ENCODE peak calls at places on chromosomes 1 and 21, in ten cellular contexts. A is transverse colon; C is stimulated activated CD8-positive, alpha-beta memory T cell treated with anti-CD3 and anti-CD28 coated beads, Interleukin-4, amount 100 ng/mL, for 4 hours; Y is CD8-positive, alpha-beta memory T cell; I is CD14-positive monocyte; J is progenitor cell of endocrine pancreas; D is GF-D8; W is HT-29; Z is suprapubic skin; F is skeletal muscle cell. H is an unnamed sample.

GRCh38 chr1:25245809-25246599 is 1.2 kb downstream of the RSRP1 start:
- DNase-seq in A (peak; percentile 48), C (no peak), Y (no peak), I (no peak), J (no peak), D (no peak), W (peak; percentile 70), Z (no peak), F (no peak), H (no peak)

GRCh38 chr21:39915881-39916280 is 48.6 kb downstream of the PCP4 start:
- DNase-seq in A (no peak), C (no peak), Y (no peak), I (no peak), J (no peak), D (no peak), W (no peak), Z (no peak), F (no peak), H (peak; percentile 34)

GRCh38 chr1:176364231-176364905 is 98.6 kb upstream of the PAPPA2 start:
- DNase-seq in A (no peak), C (no peak), Y (no peak), I (no peak), J (no peak), D (no peak), W (no peak), Z (no peak), F (no peak), H (no peak)

GRCh38 chr21:31162827-31163226 is 124.6 kb upstream of the KRTAP19-8 start:
- DNase-seq in A (no peak), C (no peak), Y (no peak), I (no peak), J (no peak), D (no peak), W (no peak), Z (no peak), F (peak; percentile 41), H (no peak)

GRCh38 chr21:38820471-38821239 is 14.9 kb downstream of the ETS2 start:
- DNase-seq in A (peak; percentile 75), C (no peak), Y (no peak), I (peak; percentile 92), J (no peak), D (no peak), W (no peak), Z (no peak), F (no peak), H (no peak)

GRCh38 chr1:222009105-222009730 is 267.3 kb upstream of the DUSP10 start:
- DNase-seq in A (no peak), C (peak; percentile 8), Y (peak; percentile 3), I (no peak), J (no peak), D (no peak), W (peak; percentile 51), Z (no peak), F (no peak), H (no peak)

GRCh38 chr1:209389258-209389657 is 194.3 kb upstream of the CAMK1G start:
- DNase-seq in A (no peak), C (no peak), Y (no peak), I (no peak), J (no peak), D (no peak), W (peak; percentile 42), Z (no peak), F (peak; percentile 78), H (peak; percentile 92)

GRCh38 chr1:7688659-7689058 is 82.4 kb upstream of the VAMP3 start:
- DNase-seq in A (no peak), C (no peak), Y (no peak), I (no peak), J (no peak), D (no peak), W (no peak), Z (no peak), F (no peak), H (no peak)

GRCh38 chr1:234437423-234438171 is 41.4 kb downstream of the TARBP1 start:
- DNase-seq in A (no peak), C (no peak), Y (no peak), I (no peak), J (no peak), D (no peak), W (peak; percentile 12), Z (no peak), F (no peak), H (peak; percentile 41)

GRCh38 chr1:36160949-36161485 is 5.1 kb downstream of the MAP7D1 start:
- DNase-seq in A (peak; percentile 65), C (no peak), Y (peak; percentile 62), I (peak; percentile 70), J (no peak), D (peak; percentile 67), W (peak; percentile 51), Z (no peak), F (no peak), H (no peak)

GRCh38 chr21:38351961-38352521 is 95.2 kb downstream of the KCNJ15 start:
- DNase-seq in A (no peak), C (no peak), Y (no peak), I (no peak), J (no peak), D (no peak), W (no peak), Z (no peak), F (peak; percentile 77), H (peak; percentile 52)

GRCh38 chr1:46041974-46042373 is 90.5 kb downstream of the PIK3R3 start:
- DNase-seq in A (no peak), C (no peak), Y (no peak), I (no peak), J (no peak), D (no peak), W (no peak), Z (no peak), F (no peak), H (no peak)

GRCh38 chr1:46489169-46489637 is 433 bp upstream of the DMBX1 start:
- DNase-seq in A (peak; percentile 16), C (peak; percentile 12), Y (no peak), I (no peak), J (no peak), D (no peak), W (peak; percentile 47), Z (no peak), F (no peak), H (no peak)

GRCh38 chr1:238658766-238659165 is 727.6 kb upstream of the CHRM3 start:
- DNase-seq in A (no peak), C (no peak), Y (no peak), I (no peak), J (no peak), D (no peak), W (no peak), Z (no peak), F (no peak), H (no peak)